ENCODE peak calls at places on chromosomes 4 and X, in seven cellular contexts. C, P, M, N, G, Y and I are unnamed samples.

GRCh38 chr4:27463816-27464215 is 603.2 kb downstream of the STIM2 start:
- DNase-seq in P (no peak), G (peak; percentile 68), Y (no peak), N (no peak), M (no peak), C (peak; percentile 35), I (no peak)

GRCh38 chr4:174524242-174524641 is 2.0 kb upstream of the HPGD start:
- DNase-seq in P (peak; percentile 77), C (no peak), G (no peak), M (peak; percentile 9), Y (no peak), N (no peak), I (no peak)

GRCh38 chrX:104864296-104864695 is 298.3 kb downstream of the IL1RAPL2 start:
- DNase-seq in Y (no peak), P (no peak), C (no peak), M (no peak), G (peak; percentile 35), N (no peak), I (no peak)

GRCh38 chr4:40264995-40265909 is 68.4 kb downstream of the RHOH start:
- DNase-seq in G (no peak), Y (no peak), M (peak; percentile 23), C (no peak), N (no peak), P (peak; percentile 63), I (no peak)

GRCh38 chr4:4860803-4861591 is 1.5 kb downstream of the MSX1 start:
- DNase-seq in M (no peak), N (no peak), P (no peak), G (peak; percentile 53), C (no peak), Y (peak; percentile 64), I (peak; percentile 64)

GRCh38 chrX:397575-397974 is 10.9 kb upstream of the PPP2R3B start:
- DNase-seq in M (peak; percentile 11), Y (no peak), N (no peak), P (no peak), G (peak; percentile 27), C (no peak), I (peak; percentile 23)

GRCh38 chr4:15707363-15707715 is 4.5 kb downstream of the BST1 start:
- DNase-seq in P (no peak), C (no peak), Y (no peak), N (no peak), M (no peak), G (no peak), I (no peak)

GRCh38 chrX:73577368-73577767 is 14.4 kb downstream of the CHIC1 start:
- DNase-seq in M (peak; percentile 10), Y (no peak), P (no peak), N (no peak), C (peak; percentile 37), G (peak; percentile 86), I (peak; percentile 9)

GRCh38 chr4:1635452-1635851 is 48.7 kb downstream of the FAM53A start:
- DNase-seq in N (no peak), Y (no peak), G (no peak), M (no peak), P (no peak), C (no peak), I (no peak)

GRCh38 chr4:122360754-122361153 is 18.1 kb upstream of the ADAD1 start:
- DNase-seq in C (no peak), G (no peak), P (no peak), N (no peak), Y (no peak), M (no peak), I (no peak)

GRCh38 chr4:25258980-25259578 is 25.2 kb downstream of the PI4K2B start:
- DNase-seq in G (peak; percentile 70), Y (no peak), P (no peak), C (no peak), N (no peak), M (no peak), I (no peak)

GRCh38 chr4:38125816-38126215 is 165.6 kb downstream of the PTTG2 start:
- DNase-seq in N (no peak), M (no peak), Y (no peak), C (no peak), G (peak; percentile 83), P (no peak), I (no peak)

GRCh38 chr4:114539985-114540384 is 58.6 kb upstream of the UGT8 start:
- DNase-seq in C (no peak), N (no peak), Y (no peak), P (no peak), G (no peak), M (no peak), I (no peak)
- TF ChIP-seq CTCF in C (no peak), N (no peak), Y (no peak), P (no peak), G (no peak), M (no peak), I (no peak)

GRCh38 chr4:90185416-90185815 is 58.2 kb downstream of the CCSER1 start:
- DNase-seq in N (no peak), C (no peak), M (no peak), Y (no peak), G (no peak), P (no peak), I (no peak)
- TF ChIP-seq CTCF in N (no peak), C (no peak), M (no peak), Y (no peak), G (no peak), P (no peak), I (no peak)

DNA sequence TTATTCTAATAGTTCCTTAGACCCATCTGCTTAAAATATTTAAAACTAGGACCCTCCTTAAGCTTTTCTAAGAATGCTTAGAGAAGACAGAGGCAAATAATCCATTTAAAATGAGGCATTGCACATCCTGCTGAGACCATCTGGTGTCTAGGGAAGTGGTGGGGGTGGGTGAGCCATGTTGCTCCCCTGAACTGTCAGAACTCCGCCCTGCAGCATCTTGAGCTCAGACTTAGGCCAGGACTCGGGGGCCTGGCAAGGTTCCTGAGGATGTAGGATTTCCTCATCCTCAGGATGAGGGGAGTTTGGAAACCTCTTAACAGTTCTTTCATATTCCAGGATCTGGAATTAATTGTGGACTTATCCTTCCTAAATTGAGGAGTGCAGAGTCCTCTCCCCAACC is 6.5 kb downstream of the TLL1 start:
- DNase-seq in G (peak; percentile 50), P (no peak), Y (no peak), N (no peak), C (no peak), M (no peak), I (no peak)
- TF ChIP-seq CTCF in G (no peak), P (no peak), Y (no peak), N (no peak), C (no peak), M (no peak), I (no peak)

GRCh38 chrX:96684339-96685204 is at the start of gene DIAPH2:
- DNase-seq in C (peak; percentile 31), Y (peak; percentile 53), G (peak; percentile 78), M (peak; percentile 85), N (peak; percentile 89), P (peak; percentile 87), I (peak; percentile 80)
- TF ChIP-seq CTCF in C (no peak), Y (no peak), G (no peak), M (peak; percentile 41), N (peak; percentile 18), P (peak; percentile 9), I (no peak)

DNA sequence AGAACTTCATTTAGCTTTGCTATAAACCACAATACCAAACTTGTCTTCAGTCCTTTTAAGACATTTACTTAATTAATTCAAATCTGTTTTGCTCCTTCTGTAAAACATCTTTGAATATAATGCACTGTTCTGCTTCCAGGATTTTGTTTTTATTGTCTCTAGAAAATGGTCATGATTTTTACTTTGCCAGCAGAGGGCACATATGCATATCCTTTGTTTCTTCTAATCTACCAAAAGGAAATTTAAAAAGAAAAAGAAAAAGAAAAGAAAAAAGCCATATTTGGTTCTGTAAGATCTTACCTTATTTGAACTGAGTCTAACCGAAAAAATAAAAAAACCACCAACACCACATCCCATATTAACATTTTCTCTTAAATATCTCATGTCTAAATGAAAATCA is 101.9 kb upstream of the CCSER1 start:
- DNase-seq in G (peak; percentile 0), C (no peak), M (no peak), P (no peak), N (no peak), Y (no peak), I (no peak)
- TF ChIP-seq CTCF in G (peak; percentile 9), C (no peak), M (peak; percentile 19), P (no peak), N (no peak), Y (peak; percentile 3), I (peak; percentile 32)

DNA sequence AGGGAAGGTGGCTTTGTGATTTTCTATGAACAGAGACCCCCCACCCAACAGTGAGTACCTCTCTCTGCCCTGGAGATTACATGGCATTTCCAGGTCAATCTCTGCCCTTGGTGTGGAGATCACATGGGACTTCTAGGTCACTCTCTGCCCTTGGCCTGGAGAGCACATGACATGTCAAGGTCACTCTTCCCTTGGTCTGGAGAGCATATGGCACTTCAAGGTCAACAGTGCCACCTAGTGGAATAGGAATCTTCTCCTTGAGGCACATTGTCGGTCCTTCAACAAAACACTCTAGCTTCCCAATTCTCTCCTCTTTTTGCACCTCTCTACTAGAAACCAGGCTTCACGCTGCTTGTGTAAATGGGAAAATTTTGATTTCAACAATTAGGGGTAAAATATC is 66.2 kb upstream of the TACR3 start:
- DNase-seq in P (no peak), G (peak; percentile 57), N (no peak), Y (peak; percentile 18), C (no peak), M (no peak), I (peak; percentile 20)
- TF ChIP-seq CTCF in P (no peak), G (peak; percentile 53), N (peak; percentile 23), Y (peak; percentile 69), C (peak; percentile 33), M (no peak), I (peak; percentile 42)

DNA sequence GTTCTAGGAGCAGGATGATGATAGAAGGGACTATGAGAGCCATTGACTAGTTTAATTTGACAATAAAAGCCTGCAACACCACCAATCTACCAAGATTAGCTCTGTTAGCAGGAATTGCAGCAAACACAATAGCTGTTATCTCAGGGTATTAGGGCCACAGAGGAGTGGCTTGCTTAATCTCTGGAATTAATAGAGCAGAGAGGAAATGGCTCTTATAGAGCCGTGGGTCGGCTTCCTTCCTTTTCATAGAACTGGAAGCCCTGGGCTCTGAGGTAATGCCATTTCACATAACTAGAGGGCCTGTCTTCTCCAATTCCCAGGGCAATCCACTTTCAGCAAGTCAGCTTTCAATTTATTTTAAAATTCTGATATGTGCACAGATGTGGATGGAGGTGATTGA is 83.0 kb downstream of the MAMLD1 start:
- DNase-seq in C (no peak), N (no peak), P (no peak), G (no peak), Y (no peak), M (no peak), I (no peak)
- TF ChIP-seq CTCF in C (no peak), N (no peak), P (no peak), G (no peak), Y (no peak), M (no peak), I (no peak)

GRCh38 chr4:108172231-108172779 is 3.6 kb upstream of the LEF1 start:
- DNase-seq in P (peak; percentile 26), Y (peak; percentile 65), C (no peak), N (no peak), G (no peak), M (no peak), I (peak; percentile 72)
- TF ChIP-seq CTCF in P (no peak), Y (peak; percentile 38), C (no peak), N (peak; percentile 28), G (no peak), M (no peak), I (peak; percentile 26)